ENCODE peak calls at places on chromosomes 12 and 14, in five cellular contexts. One of them, this sample, is unnamed.

GRCh38 chr12:105476616-105477015 is 146.1 kb downstream of the C12orf75 start:
- DNase-seq in IMR-90: no peak
- DNase-seq in A549: no peak
- DNase-seq in HepG2: no peak
- DNase-seq in K562: no peak
- DNase-seq in this sample: peak; percentile 28

GRCh38 chr14:94646481-94646880 is 34.3 kb downstream of the SERPINA3 start:
- DNase-seq in A549: no peak
- DNase-seq in K562: no peak
- DNase-seq in IMR-90: peak; percentile 65
- DNase-seq in HepG2: no peak
- DNase-seq in this sample: no peak

GRCh38 chr12:32115404-32116104 is 8.9 kb downstream of the BICD1 start:
- DNase-seq in HepG2: no peak
- DNase-seq in IMR-90: peak; percentile 100
- DNase-seq in K562: peak; percentile 32
- DNase-seq in A549: peak; percentile 89
- DNase-seq in this sample: no peak

GRCh38 chr14:88198441-88198840 is 124.6 kb downstream of the KCNK10 start:
- DNase-seq in HepG2: no peak
- DNase-seq in K562: no peak
- DNase-seq in A549: no peak
- DNase-seq in IMR-90: no peak
- DNase-seq in this sample: no peak

GRCh38 chr14:56224179-56224578 is 106.0 kb downstream of the PELI2 start:
- DNase-seq in A549: no peak
- DNase-seq in K562: no peak
- DNase-seq in IMR-90: no peak
- DNase-seq in HepG2: no peak
- DNase-seq in this sample: no peak

GRCh38 chr14:28661171-28661772 is 105.3 kb upstream of the FOXG1 start:
- DNase-seq in K562: no peak
- DNase-seq in HepG2: peak; percentile 16
- DNase-seq in A549: no peak
- DNase-seq in IMR-90: peak; percentile 28
- DNase-seq in this sample: no peak

GRCh38 chr14:80275208-80275850 is 64.0 kb upstream of the DIO2 start:
- DNase-seq in HepG2: no peak
- DNase-seq in K562: no peak
- DNase-seq in A549: no peak
- DNase-seq in IMR-90: peak; percentile 63
- DNase-seq in this sample: no peak

GRCh38 chr12:1122803-1123202 is 131.8 kb downstream of the ERC1 start:
- DNase-seq in K562: no peak
- DNase-seq in HepG2: no peak
- DNase-seq in IMR-90: no peak
- DNase-seq in A549: no peak
- DNase-seq in this sample: no peak

GRCh38 chr14:76339922-76340615 is 35.9 kb upstream of the ESRRB start:
- DNase-seq in IMR-90: no peak
- DNase-seq in HepG2: no peak
- DNase-seq in K562: no peak
- DNase-seq in A549: no peak
- DNase-seq in this sample: no peak

GRCh38 chr12:48981757-48982157 is 3.6 kb downstream of the WNT1 start:
- DNase-seq in HepG2: no peak
- DNase-seq in IMR-90: no peak
- DNase-seq in K562: no peak
- DNase-seq in A549: no peak
- DNase-seq in this sample: no peak

GRCh38 chr12:48978741-48979601 is 849 bp downstream of the WNT1 start:
- DNase-seq in A549: no peak
- DNase-seq in IMR-90: no peak
- DNase-seq in HepG2: no peak
- DNase-seq in K562: no peak
- DNase-seq in this sample: no peak

GRCh38 chr12:48979602-48980388 is 1.7 kb downstream of the WNT1 start:
- DNase-seq in K562: no peak
- DNase-seq in A549: no peak
- DNase-seq in HepG2: no peak
- DNase-seq in IMR-90: no peak
- DNase-seq in this sample: no peak

GRCh38 chr12:48980953-48981756 is 3.0 kb downstream of the WNT1 start:
- DNase-seq in K562: no peak
- DNase-seq in HepG2: no peak
- DNase-seq in IMR-90: peak; percentile 29
- DNase-seq in A549: peak; percentile 66
- DNase-seq in this sample: no peak

DNA sequence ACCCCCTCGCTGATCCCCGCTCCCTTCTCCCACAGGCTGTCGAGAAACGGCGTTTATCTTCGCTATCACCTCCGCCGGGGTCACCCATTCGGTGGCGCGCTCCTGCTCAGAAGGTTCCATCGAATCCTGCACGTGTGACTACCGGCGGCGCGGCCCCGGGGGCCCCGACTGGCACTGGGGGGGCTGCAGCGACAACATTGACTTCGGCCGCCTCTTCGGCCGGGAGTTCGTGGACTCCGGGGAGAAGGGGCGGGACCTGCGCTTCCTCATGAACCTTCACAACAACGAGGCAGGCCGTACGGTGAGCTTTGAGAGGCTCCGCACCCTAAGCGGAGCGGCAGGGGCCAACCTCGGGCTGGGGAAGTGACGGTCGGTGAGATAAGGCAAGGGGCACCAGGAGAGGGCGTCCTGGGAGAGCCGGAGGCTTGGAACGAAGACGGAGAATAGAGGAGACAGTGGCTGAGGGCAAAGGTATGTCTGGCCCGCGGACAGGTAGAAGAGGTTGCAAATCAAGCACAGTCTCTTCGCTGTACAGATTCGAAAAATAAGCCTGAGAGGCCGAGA is 2.3 kb downstream of the WNT1 start:
- DNase-seq in IMR-90: no peak
- DNase-seq in K562: no peak
- DNase-seq in A549: no peak
- DNase-seq in HepG2: no peak
- DNase-seq in this sample: no peak
- H3K4me3 ChIP-seq in IMR-90: no peak overlapping the region
- H3K4me3 ChIP-seq in K562: no peak overlapping the region
- H3K4me3 ChIP-seq in A549: peak overlapping the region; percentile 44
- H3K4me3 ChIP-seq in HepG2: peak overlapping the region; percentile 69
- H3K4me3 ChIP-seq in this sample: peak overlapping the region; percentile 61

GRCh38 chr12:62604856-62605255 is 138.2 kb downstream of the MON2 start:
- DNase-seq in HepG2: no peak
- DNase-seq in K562: peak; percentile 51
- DNase-seq in IMR-90: peak; percentile 35
- DNase-seq in A549: no peak
- DNase-seq in this sample: no peak
- TF ChIP-seq BHLHE40 in HepG2: no peak
- TF ChIP-seq BHLHE40 in K562: no peak
- TF ChIP-seq BHLHE40 in IMR-90: no peak
- TF ChIP-seq BHLHE40 in A549: no peak
- TF ChIP-seq BHLHE40 in this sample: no peak

GRCh38 chr12:49967777-49968250 is 4.9 kb upstream of the AQP6 start:
- DNase-seq in IMR-90: no peak
- DNase-seq in A549: no peak
- DNase-seq in HepG2: no peak
- DNase-seq in K562: no peak
- DNase-seq in this sample: no peak
- H3K4me3 ChIP-seq in IMR-90: peak overlapping the region; percentile 28
- H3K4me3 ChIP-seq in A549: peak overlapping the region; percentile 49
- H3K4me3 ChIP-seq in HepG2: peak overlapping the region; percentile 69
- H3K4me3 ChIP-seq in K562: peak overlapping the region; percentile 49
- H3K4me3 ChIP-seq in this sample: no peak overlapping the region

DNA sequence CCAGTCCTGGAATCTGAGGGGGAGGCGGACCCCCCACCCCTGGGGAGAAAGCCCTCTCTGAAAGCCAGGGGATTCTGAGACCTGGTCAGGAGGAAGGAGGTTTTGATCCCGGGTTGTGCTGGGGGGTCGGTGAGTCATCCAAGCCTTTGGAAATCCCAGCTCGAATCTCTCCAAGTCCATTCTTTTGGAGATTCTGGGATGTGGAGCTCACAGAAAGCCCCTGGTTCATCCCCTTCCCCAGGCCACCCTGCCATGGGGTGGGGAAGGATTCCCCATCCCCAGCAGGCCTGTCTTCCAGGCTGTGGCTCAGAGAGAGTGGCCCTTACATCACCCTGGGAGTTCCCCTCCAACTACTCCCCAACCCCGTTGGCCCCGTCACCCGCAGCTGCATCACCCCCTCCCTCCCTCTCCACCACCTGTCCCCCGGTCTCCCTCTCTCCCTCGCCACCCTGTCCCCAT is 14.3 kb downstream of the EXOC3L4 start:
- DNase-seq in HepG2: no peak
- DNase-seq in K562: peak; percentile 60
- DNase-seq in IMR-90: peak; percentile 73
- DNase-seq in A549: no peak
- DNase-seq in this sample: no peak
- TF ChIP-seq BHLHE40 in HepG2: no peak
- TF ChIP-seq BHLHE40 in K562: no peak
- TF ChIP-seq BHLHE40 in IMR-90: no peak
- TF ChIP-seq BHLHE40 in A549: no peak
- TF ChIP-seq BHLHE40 in this sample: no peak